ENCODE peak calls at places on chromosomes 13 and 19, in eight cellular contexts. V is H1, P is ascending aorta, E is cardiac muscle cell, I is heart right ventricle, D is spleen, U is gastrocnemius medialis, Y is PC-3. T is an unnamed sample. For H3K4me1, the result is how much of the 10 kb centered on the place peaks cover.

GRCh38 chr13:79477968-79478367 is 3.0 kb upstream of the NDFIP2 start:
- DNase-seq in E (peak), D (no peak), V (no peak), P (no peak), I (peak), Y (no peak), U (peak), T (no peak)

GRCh38 chr13:30727491-30728350 is 7.6 kb upstream of the ALOX5AP start:
- DNase-seq in V (no peak), P (no peak), Y (no peak), E (no peak), I (no peak), D (no peak), U (no peak), T (no peak)

GRCh38 chr19:40982594-40983101 is 8.4 kb upstream of the CYP2B6 start:
- DNase-seq in D (no peak), U (no peak), E (no peak), Y (peak), V (peak), P (no peak), I (no peak), T (peak)

GRCh38 chr13:44280461-44280860 is 93.2 kb upstream of the SERP2 start:
- DNase-seq in D (no peak), P (no peak), V (no peak), I (no peak), U (no peak), Y (peak), E (no peak), T (no peak)

GRCh38 chr13:61277088-61277487 is 138.6 kb downstream of the PCDH20 start:
- DNase-seq in Y (no peak), I (no peak), P (no peak), E (no peak), D (no peak), U (no peak), V (no peak), T (no peak)

GRCh38 chr13:39776439-39776838 is 121.0 kb downstream of the COG6 start:
- DNase-seq in I (no peak), D (no peak), E (no peak), Y (peak), U (no peak), P (no peak), V (no peak), T (no peak)

GRCh38 chr13:83515267-83515666 is 367.0 kb downstream of the SLITRK1 start:
- DNase-seq in V (no peak), I (no peak), Y (peak), P (no peak), U (no peak), E (no peak), D (no peak), T (no peak)

GRCh38 chr19:54096642-54097106 is 3.9 kb downstream of the OSCAR start:
- DNase-seq in V (peak), Y (peak), I (no peak), D (peak), P (no peak), E (no peak), U (no peak), T (no peak)

GRCh38 chr13:98083507-98083906 is 59.4 kb upstream of the FARP1 start:
- DNase-seq in D (no peak), V (no peak), E (no peak), I (no peak), U (no peak), Y (peak), P (no peak), T (no peak)

GRCh38 chr13:48634631-48635030 is 19.1 kb upstream of the CYSLTR2 start:
- DNase-seq in P (no peak), E (no peak), U (no peak), I (no peak), Y (no peak), D (no peak), V (no peak), T (no peak)

GRCh38 chr19:3132971-3133792 is 2.7 kb upstream of the GNA15 start:
- DNase-seq in I (no peak), U (no peak), E (no peak), D (no peak), Y (no peak), V (no peak), P (peak), T (no peak)

GRCh38 chr13:109494955-109495354 is 291.4 kb downstream of the IRS2 start:
- DNase-seq in I (no peak), P (no peak), Y (peak), U (no peak), V (no peak), D (no peak), E (no peak), T (no peak)

GRCh38 chr13:84265365-84265764 is 383.1 kb upstream of the SLITRK1 start:
- DNase-seq in V (no peak), E (no peak), P (no peak), U (no peak), I (no peak), D (no peak), Y (no peak), T (no peak)

GRCh38 chr19:947707-948533 is 22.1 kb downstream of the ARID3A start:
- DNase-seq in E (no peak), D (peak), P (peak), U (peak), Y (no peak), V (no peak), I (peak), T (no peak)

GRCh38 chr13:40982772-40983171 is 36.3 kb downstream of the ELF1 start:
- DNase-seq in I (peak), P (no peak), D (no peak), U (peak), Y (no peak), V (no peak), E (peak), T (no peak)
- H3K4me1 ChIP-seq in I (half or more), P (under half), D (under half), U (half or more), Y (under half), V (under half), E (under half), T (under half)

DNA sequence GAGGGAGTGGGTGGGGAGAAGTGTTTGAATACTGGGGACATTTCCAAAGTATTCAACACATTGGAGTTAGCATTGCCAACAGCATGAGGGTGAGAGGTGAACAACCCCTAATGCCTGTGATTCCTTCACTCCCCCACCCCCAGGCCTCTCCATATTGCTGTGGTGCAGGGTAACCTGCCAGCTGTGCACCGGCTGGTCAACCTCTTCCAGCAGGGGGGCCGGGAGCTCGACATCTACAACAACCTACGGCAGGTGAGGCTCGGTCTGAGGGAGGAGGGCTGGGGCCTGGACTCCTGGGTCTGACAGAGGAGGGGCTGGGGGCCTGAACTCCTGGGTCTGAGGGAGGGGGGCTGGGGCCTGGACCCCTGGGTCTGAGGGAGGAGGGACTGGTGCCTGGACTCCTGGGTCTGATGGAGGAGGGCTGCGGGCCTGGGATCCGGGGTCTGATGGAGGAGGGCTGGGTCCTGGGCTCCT is 7.6 kb downstream of the BCL3 start:
- DNase-seq in V (no peak), D (no peak), Y (no peak), U (no peak), P (no peak), E (no peak), I (peak), T (no peak)
- H3K27ac ChIP-seq in V (no peak), D (peak), Y (no peak), U (peak), P (peak), E (no peak), I (peak), T (no peak)

DNA sequence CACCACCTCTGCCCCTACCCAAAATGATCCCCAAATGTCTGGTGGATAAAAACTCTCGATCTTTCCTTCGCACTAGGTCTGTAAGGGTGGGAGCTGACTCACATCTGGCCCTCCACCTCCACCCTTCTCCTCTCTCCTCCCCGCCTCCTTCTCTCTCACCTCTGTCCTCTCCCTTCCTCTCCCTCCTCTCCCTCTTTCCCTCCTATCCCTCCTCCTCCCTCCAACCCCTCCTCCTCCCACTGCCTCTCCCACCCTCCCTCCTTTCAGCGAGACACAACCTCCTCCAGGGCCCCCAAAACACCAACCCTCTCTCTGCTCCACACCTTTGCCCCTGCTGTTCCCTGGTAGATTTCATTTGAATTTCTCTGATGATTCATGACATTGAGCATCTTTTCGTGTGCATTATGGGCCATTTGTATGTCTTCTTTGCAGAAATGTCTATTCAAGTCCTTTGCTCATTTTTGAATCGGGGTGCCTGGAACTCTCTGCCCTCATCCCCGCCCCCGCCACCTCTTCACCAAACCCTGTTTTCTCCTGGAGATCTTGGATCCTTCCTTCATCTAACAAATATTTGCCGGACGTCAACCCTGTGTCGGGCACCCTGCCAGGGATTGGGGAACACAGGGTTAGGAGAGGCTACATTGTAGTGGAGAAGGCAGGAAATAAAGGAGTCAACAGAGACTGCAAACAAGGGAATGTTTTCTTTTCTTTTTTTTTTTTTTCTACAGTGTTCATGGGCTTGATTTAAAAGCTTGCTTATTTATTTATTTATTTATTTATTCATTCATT is 25.4 kb upstream of the SLC1A5 start:
- DNase-seq in P (no peak), V (no peak), I (peak), Y (peak), U (peak), D (peak), E (no peak), T (no peak)
- H3K4me1 ChIP-seq in P (under half), V (under half), I (under half), Y (under half), U (under half), D (under half), E (under half), T (under half)

DNA sequence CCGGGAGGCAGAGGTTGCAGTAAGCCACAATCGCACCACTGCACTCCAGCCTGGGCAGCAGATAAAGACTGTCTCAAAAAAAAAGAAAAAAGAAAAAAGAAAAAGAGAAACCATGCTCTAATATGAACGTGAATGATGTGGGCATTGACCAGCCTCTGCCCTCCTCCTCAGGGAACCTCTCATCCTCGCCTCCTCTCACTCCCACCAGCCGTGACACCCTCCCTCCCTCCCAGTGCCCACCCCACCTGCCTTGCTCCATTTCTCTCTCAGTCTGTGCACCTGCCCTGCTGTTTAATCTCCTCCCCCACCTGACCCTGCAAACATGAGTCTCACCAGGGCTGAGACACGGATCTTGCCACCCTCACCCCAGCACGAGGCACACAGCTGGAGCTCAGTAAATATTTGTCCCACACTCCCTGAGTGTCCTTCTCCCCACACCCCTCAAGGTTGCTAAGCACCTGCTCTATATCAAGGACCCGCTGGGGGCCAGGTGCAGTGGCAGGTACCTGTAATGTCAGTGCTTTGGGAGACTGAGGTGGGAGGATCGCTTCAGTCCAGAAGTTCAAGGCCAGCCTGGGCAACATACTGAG is 7.5 kb upstream of the BCAT2 start:
- DNase-seq in U (no peak), V (no peak), Y (no peak), I (no peak), D (no peak), E (no peak), P (no peak), T (no peak)
- H3K27ac ChIP-seq in U (peak), V (no peak), Y (no peak), I (no peak), D (peak), E (no peak), P (peak), T (no peak)

GRCh38 chr19:15307169-15307568 is 25.2 kb downstream of the BRD4 start:
- DNase-seq in D (no peak), P (no peak), I (no peak), E (no peak), Y (no peak), U (no peak), V (no peak), T (no peak)
- H3K4me1 ChIP-seq in D (half or more), P (half or more), I (half or more), E (under half), Y (under half), U (half or more), V (under half), T (under half)

DNA sequence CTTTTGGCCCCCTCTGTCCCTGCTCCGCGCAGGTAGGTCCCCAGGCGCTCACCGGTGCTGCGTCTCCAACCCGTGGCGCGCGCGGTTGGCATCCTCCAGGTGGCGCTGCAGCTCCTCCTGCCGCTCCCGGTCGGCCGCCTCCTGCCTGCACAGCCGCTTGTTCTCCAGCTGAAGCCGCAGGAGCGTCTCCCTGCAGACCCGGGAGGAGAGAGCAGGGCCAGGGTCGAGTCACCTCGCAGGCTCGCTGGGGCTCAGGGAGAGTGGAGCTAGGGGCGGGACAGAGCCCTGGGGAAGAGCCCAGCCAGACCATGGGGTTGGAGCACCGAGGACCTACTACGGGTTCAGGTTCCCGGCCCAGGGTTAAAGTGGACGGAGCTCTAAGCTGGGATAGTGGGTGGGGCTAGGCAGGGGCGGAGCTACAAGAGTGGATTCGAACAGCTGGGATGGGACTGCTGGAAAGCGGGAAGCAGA is 9.3 kb downstream of the HOOK2 start:
- DNase-seq in E (peak), I (peak), V (peak), Y (peak), D (peak), U (peak), P (no peak), T (no peak)
- H3K27ac ChIP-seq in E (no peak), I (peak), V (no peak), Y (no peak), D (peak), U (peak), P (peak), T (no peak)